ENCODE peak calls at places on chromosomes 16 and 17, in eight cellular contexts. S is sciatic nerve, G is mesendoderm, U is NCI-H510A, K is NCI-H1930, F is LoVo, M is frontal cortex, X is astrocyte of the cerebellum. E is an unnamed sample.

GRCh38 chr17:28228986-28229729 is 89.8 kb upstream of the TMEM97 start:
- DNase-seq in F (no peak), U (no peak), K (no peak), X (no peak), S (no peak), M (no peak), G (no peak), E (no peak)

GRCh38 chr16:59090501-59090900 is 356.4 kb upstream of the GOT2 start:
- DNase-seq in U (no peak), F (no peak), K (no peak), M (no peak), G (no peak), X (no peak), S (no peak), E (no peak)

GRCh38 chr17:80826955-80827645 is 164.5 kb upstream of the CHMP6 start:
- DNase-seq in K (no peak), U (no peak), X (peak; percentile 97), S (peak; percentile 65), G (peak; percentile 40), F (no peak), M (peak; percentile 77), E (no peak)

GRCh38 chr17:77666480-77666879 is 292.0 kb upstream of the TNRC6C start:
- DNase-seq in K (no peak), S (no peak), X (no peak), M (no peak), F (no peak), G (no peak), U (no peak), E (no peak)

GRCh38 chr16:89696598-89697128 is 4.8 kb downstream of the SPATA2L start:
- DNase-seq in X (no peak), M (no peak), G (no peak), S (no peak), F (no peak), K (no peak), U (no peak), E (no peak)

GRCh38 chr17:40516581-40517285 is 15.3 kb upstream of the TNS4 start:
- DNase-seq in S (peak; percentile 54), X (no peak), G (peak; percentile 97), M (no peak), U (no peak), K (no peak), F (peak; percentile 81), E (no peak)

GRCh38 chr17:45976391-45976754 is 22.7 kb upstream of the STH start:
- DNase-seq in S (no peak), G (no peak), F (no peak), M (no peak), X (no peak), K (no peak), U (no peak), E (no peak)

GRCh38 chr17:3710951-3711383 is 12.7 kb upstream of the HASPIN start:
- DNase-seq in G (peak; percentile 58), X (no peak), M (no peak), S (no peak), F (no peak), U (no peak), K (no peak), E (no peak)

GRCh38 chr17:32283745-32284207 is 18.1 kb downstream of the RHBDL3 start:
- DNase-seq in F (no peak), U (no peak), G (no peak), X (no peak), S (no peak), M (no peak), K (no peak), E (peak; percentile 19)

GRCh38 chr17:62650587-62650986 is 23.1 kb downstream of the MRC2 start:
- DNase-seq in G (no peak), X (no peak), F (no peak), U (no peak), M (no peak), S (no peak), K (no peak), E (no peak)

GRCh38 chr16:69773255-69773947 is 11.3 kb downstream of the WWP2 start:
- DNase-seq in M (no peak), F (no peak), K (no peak), G (no peak), S (no peak), X (no peak), U (no peak), E (no peak)

GRCh38 chr17:44350733-44351226 is 5.7 kb downstream of the GRN start:
- DNase-seq in G (peak; percentile 71), X (peak; percentile 18), F (peak; percentile 47), M (peak; percentile 85), U (no peak), K (no peak), S (no peak), E (peak; percentile 72)

GRCh38 chr17:21001813-21002221 is 41.0 kb downstream of the USP22 start:
- DNase-seq in F (no peak), M (no peak), G (no peak), X (no peak), S (no peak), K (no peak), U (no peak), E (peak; percentile 44)

GRCh38 chr16:84194470-84195200 is 3.7 kb downstream of the ADAD2 start:
- DNase-seq in U (no peak), F (no peak), X (no peak), K (no peak), S (no peak), G (no peak), M (no peak), E (no peak)

GRCh38 chr17:37463039-37463438 is 26.7 kb upstream of the DUSP14 start:
- DNase-seq in F (no peak), K (no peak), X (no peak), M (no peak), S (no peak), U (no peak), G (no peak), E (no peak)

GRCh38 chr16:87931504-87931903 is 4.8 kb downstream of the CA5A start:
- DNase-seq in X (peak; percentile 64), K (no peak), U (no peak), M (no peak), S (no peak), G (no peak), F (no peak), E (no peak)

GRCh38 chr16:17970816-17971291 is 365.7 kb downstream of the NPIPA8 start:
- DNase-seq in F (no peak), G (peak; percentile 26), S (no peak), X (no peak), K (no peak), M (no peak), U (no peak), E (no peak)

GRCh38 chr17:44071772-44072171 is 1.2 kb downstream of the G6PC3 start:
- DNase-seq in F (peak; percentile 49), U (no peak), S (no peak), K (no peak), G (peak; percentile 64), M (no peak), X (no peak), E (no peak)

GRCh38 chr16:84455031-84455430 is 49.4 kb downstream of the MEAK7 start:
- DNase-seq in G (no peak), U (no peak), S (peak; percentile 22), M (no peak), F (no peak), X (no peak), K (no peak), E (no peak)

GRCh38 chr17:40319651-40320550 is 10.9 kb downstream of the RARA start:
- DNase-seq in G (no peak), F (no peak), K (no peak), U (no peak), X (no peak), M (no peak), S (no peak), E (no peak)

GRCh38 chr17:2853111-2853721 is 57.0 kb downstream of the RAP1GAP2 start:
- DNase-seq in S (peak; percentile 65), K (no peak), F (peak; percentile 15), G (peak; percentile 87), M (peak; percentile 57), U (no peak), X (no peak), E (no peak)

GRCh38 chr17:622356-622755 is 92.3 kb downstream of the VPS53 start:
- DNase-seq in U (no peak), X (peak; percentile 71), F (no peak), S (no peak), G (peak; percentile 29), K (no peak), M (no peak), E (peak; percentile 14)

GRCh38 chr17:19269641-19270040 is 32.5 kb downstream of the EPN2 start:
- DNase-seq in G (no peak), U (no peak), F (no peak), M (no peak), S (no peak), K (no peak), X (no peak), E (no peak)

E was measured in nucleus accumbens.